ENCODE peak calls at places on chromosomes 16 and 17, in five cellular contexts. J is GM12878, V is HepG2, M is GM23338, H is K562. O is an unnamed sample.

GRCh38 chr16:4010225-4011158 is 105.8 kb downstream of the ADCY9 start:
- DNase-seq in J (no peak), V (no peak), M (no peak), H (no peak), O (no peak)

GRCh38 chr17:7889166-7889584 is 586 bp downstream of the CHD3 start:
- DNase-seq in J (no peak), V (peak; percentile 85), M (peak; percentile 62), H (peak; percentile 10), O (peak; percentile 98)

GRCh38 chr16:67944690-67945391 is 921 bp upstream of the LCAT start:
- DNase-seq in J (no peak), V (no peak), M (no peak), H (no peak), O (no peak)

GRCh38 chr17:60086822-60087591 is 8.3 kb upstream of the HEATR6 start:
- DNase-seq in J (no peak), V (no peak), M (no peak), H (no peak), O (peak; percentile 29)

GRCh38 chr17:77722366-77722765 is 236.1 kb upstream of the TNRC6C start:
- DNase-seq in J (no peak), V (no peak), M (no peak), H (no peak), O (no peak)

GRCh38 chr17:549197-550040 is 165.2 kb downstream of the VPS53 start:
- DNase-seq in J (no peak), V (no peak), M (no peak), H (no peak), O (no peak)

GRCh38 chr17:80317706-80317980 is 57.0 kb downstream of the RNF213 start:
- DNase-seq in J (no peak), V (no peak), M (no peak), H (no peak), O (no peak)

GRCh38 chr16:11679250-11679649 is 11.0 kb downstream of the SNN start:
- DNase-seq in J (no peak), V (no peak), M (no peak), H (no peak), O (no peak)

GRCh38 chr16:55368205-55368604 is 44.2 kb downstream of the IRX6 start:
- DNase-seq in J (no peak), V (no peak), M (no peak), H (no peak), O (no peak)
- TF ChIP-seq JUNB in J (no peak), V (no peak), M (no peak), H (no peak), O (no peak)

DNA sequence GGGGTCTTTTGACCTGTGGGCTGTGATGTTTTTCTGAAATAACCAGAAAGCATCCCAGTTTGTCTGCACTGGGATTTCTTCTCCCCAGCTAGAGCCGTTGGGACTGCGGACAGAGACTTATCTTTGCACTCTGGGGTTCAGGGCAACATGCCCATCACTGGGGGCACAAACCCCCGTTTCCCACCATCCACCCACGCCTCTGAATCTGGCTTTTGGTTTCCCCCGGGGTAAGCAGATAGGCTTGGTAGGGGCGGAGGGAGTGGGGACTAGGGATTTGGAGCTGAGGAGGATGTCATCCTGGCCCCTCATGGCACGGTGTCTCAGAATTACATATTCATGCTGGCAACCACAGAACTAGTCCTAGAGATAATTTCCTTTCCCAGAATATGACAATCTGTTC is 68.6 kb downstream of the CCDC182 start:
- DNase-seq in J (no peak), V (no peak), M (no peak), H (no peak), O (no peak)
- TF ChIP-seq JUNB in J (no peak), V (no peak), M (no peak), H (no peak), O (no peak)

GRCh38 chr17:74282587-74283370 is 8.7 kb downstream of the DNAI2 start:
- DNase-seq in J (peak; percentile 69), V (peak; percentile 45), M (no peak), H (peak; percentile 64), O (peak; percentile 38)
- TF ChIP-seq JUNB in J (peak; percentile 65), V (no peak), M (no peak), H (no peak), O (no peak)

DNA sequence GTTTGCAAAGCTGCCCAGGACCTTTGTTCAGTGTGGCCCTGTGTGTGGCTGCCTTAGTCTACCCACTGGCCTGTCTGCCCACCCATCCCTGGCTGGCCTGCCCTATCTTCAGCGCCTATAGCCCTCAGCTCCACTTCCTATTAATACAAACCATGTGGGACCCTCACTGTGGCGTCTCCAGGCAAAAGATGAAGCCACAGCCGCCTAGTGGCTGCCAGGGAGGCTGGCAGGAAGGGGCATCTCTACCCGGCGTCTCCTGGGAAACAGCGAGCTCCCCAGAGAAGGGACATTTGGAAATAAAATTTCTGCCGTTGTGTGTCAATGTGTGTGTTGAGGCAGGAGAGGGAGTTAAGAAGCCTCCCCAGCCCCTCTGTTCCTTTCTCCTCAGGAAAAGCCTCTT is 31.5 kb downstream of the NEUROD2 start:
- DNase-seq in J (no peak), V (peak; percentile 35), M (peak; percentile 83), H (no peak), O (peak; percentile 80)
- TF ChIP-seq JUNB in J (no peak), V (no peak), M (no peak), H (no peak), O (no peak)

GRCh38 chr16:18789515-18789849 is 652 bp downstream of the RPS15A start:
- DNase-seq in J (no peak), V (no peak), M (no peak), H (no peak), O (no peak)

GRCh38 chr16:18792836-18793433 is 2.8 kb upstream of the RPS15A start:
- DNase-seq in J (no peak), V (no peak), M (no peak), H (no peak), O (no peak)

GRCh38 chr16:18784917-18785623 is 5.1 kb downstream of the RPS15A start:
- DNase-seq in J (no peak), V (no peak), M (no peak), H (no peak), O (no peak)

GRCh38 chr16:18789850-18790706 is at the start of gene RPS15A:
- DNase-seq in J (peak; percentile 88), V (peak; percentile 100), M (peak; percentile 99), H (peak; percentile 99), O (peak; percentile 98)

DNA sequence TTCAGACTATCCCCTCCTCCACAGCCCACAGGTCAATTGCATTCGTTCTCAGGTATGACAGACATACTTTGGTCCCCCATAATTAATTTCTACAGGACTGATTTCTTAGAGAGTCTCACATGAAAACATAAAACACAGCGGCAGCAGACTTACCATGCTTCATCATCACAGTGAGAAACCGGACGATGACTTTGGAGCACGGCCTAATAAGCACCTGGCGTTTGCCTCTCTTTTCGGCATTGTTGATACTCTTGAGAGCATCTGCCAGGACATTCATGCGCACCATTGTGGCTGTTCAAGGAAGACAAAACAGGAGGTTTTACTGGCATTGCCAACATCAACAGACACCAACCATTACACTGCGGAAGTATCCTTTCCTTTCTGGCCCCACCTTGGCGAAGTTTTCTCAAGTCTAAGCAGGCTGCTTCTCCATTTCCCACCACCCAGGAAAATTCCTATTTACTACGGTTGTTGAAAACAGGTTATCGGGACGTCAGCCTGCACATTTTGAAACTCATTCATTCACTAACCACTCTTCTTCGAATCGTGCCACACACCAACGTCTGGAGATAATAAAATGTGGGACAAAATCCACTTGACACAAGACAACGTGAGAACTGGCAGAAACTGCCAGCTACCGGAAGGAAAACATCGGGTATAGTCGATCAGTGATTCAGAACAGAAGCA is 1.2 kb downstream of the RPS15A start:
- DNase-seq in J (no peak), V (no peak), M (no peak), H (no peak), O (no peak)
- TF ChIP-seq JUNB in J (no peak), V (no peak), M (no peak), H (no peak), O (no peak)

O was measured in A549.